ENCODE peak calls at places on chromosomes 16 and 17, in seven cellular contexts. O is T-helper 22 cell, R is activated B cell treated with CpG ODN at 0.5 μM for 24 hours, H is A172, W is stromal cell of bone marrow, B is iPS DF 19.7, D is dermis microvascular lymphatic vessel endothelial cell. Z is an unnamed sample.

GRCh38 chr16:74874123-74874522 is 99.5 kb upstream of the FA2H start:
- DNase-seq in O (no peak), R (no peak), H (no peak), W (no peak), B (no peak), D (no peak), Z (no peak)

GRCh38 chr16:56547120-56547948 is 17.5 kb upstream of the MT4 start:
- DNase-seq in O (no peak), R (no peak), H (peak; percentile 83), W (no peak), B (peak; percentile 81), D (peak; percentile 14), Z (no peak)

GRCh38 chr17:30905742-30906100 is 317 bp downstream of the TEFM start:
- DNase-seq in O (no peak), R (no peak), H (peak; percentile 15), W (no peak), B (no peak), D (no peak), Z (peak; percentile 62)

GRCh38 chr17:61389670-61390478 is 9.8 kb upstream of the TBX2 start:
- DNase-seq in O (no peak), R (no peak), H (no peak), W (no peak), B (no peak), D (peak; percentile 33), Z (no peak)

GRCh38 chr16:89782489-89782888 is 34.0 kb downstream of the FANCA start:
- DNase-seq in O (no peak), R (no peak), H (no peak), W (no peak), B (no peak), D (no peak), Z (no peak)

GRCh38 chr16:31063843-31064611 is 10.0 kb downstream of the ZNF668 start:
- DNase-seq in O (no peak), R (no peak), H (no peak), W (no peak), B (no peak), D (no peak), Z (no peak)

GRCh38 chr16:27273670-27274522 is 5.3 kb upstream of the NSMCE1 start:
- DNase-seq in O (no peak), R (no peak), H (peak; percentile 39), W (peak; percentile 59), B (no peak), D (no peak), Z (peak; percentile 53)

GRCh38 chr16:85522842-85523601 is 90.1 kb upstream of the GSE1 start:
- DNase-seq in O (no peak), R (no peak), H (peak; percentile 68), W (no peak), B (no peak), D (no peak), Z (no peak)

Z was measured in Caki2.